ENCODE peak calls at places on chromosomes 7 and 10, in seven cellular contexts. S, Y, Z, C, V, K and R are unnamed samples. For H3K27me3, the result is how much of the 10 kb centered on the place peaks cover.

GRCh38 chr10:132631348-132631735 is 93.8 kb downstream of the INPP5A start:
- DNase-seq in Z (no peak), V (peak), Y (no peak), C (peak), K (no peak), S (no peak), R (peak)

GRCh38 chr10:131195116-131195515 is 116.4 kb downstream of the TCERG1L start:
- DNase-seq in C (no peak), Z (no peak), V (no peak), S (no peak), K (no peak), Y (no peak), R (no peak)

GRCh38 chr10:4947039-4947634 is 16.1 kb upstream of the AKR1C1 start:
- DNase-seq in S (no peak), Z (peak), V (no peak), K (no peak), Y (no peak), C (peak), R (no peak)

GRCh38 chr7:151844080-151844827 is 32.7 kb downstream of the PRKAG2 start:
- DNase-seq in S (peak), Y (no peak), V (no peak), K (no peak), Z (peak), C (peak), R (peak)

GRCh38 chr7:31922883-31923282 is 147.3 kb downstream of the PDE1C start:
- DNase-seq in V (no peak), K (no peak), S (no peak), Y (no peak), C (no peak), Z (no peak), R (no peak)

GRCh38 chr10:68871731-68872342 is 29.3 kb upstream of the DDX50 start:
- DNase-seq in Z (peak), K (no peak), S (peak), Y (no peak), V (no peak), C (peak), R (peak)

GRCh38 chr10:88682491-88682890 is 18.2 kb downstream of the LIPF start:
- DNase-seq in S (no peak), V (no peak), K (no peak), C (no peak), Z (no peak), Y (no peak), R (no peak)

GRCh38 chr7:70354409-70355169 is 756.3 kb downstream of the AUTS2 start:
- DNase-seq in S (no peak), V (no peak), K (no peak), Y (no peak), Z (no peak), C (no peak), R (peak)

GRCh38 chr7:151454932-151455530 is 15.1 kb upstream of the CRYGN start:
- DNase-seq in C (no peak), Y (no peak), Z (no peak), V (no peak), S (no peak), K (no peak), R (no peak)

GRCh38 chr10:27388761-27389399 is 115.2 kb upstream of the RAB18 start:
- DNase-seq in S (no peak), Y (no peak), C (no peak), V (no peak), Z (no peak), K (no peak), R (peak)

GRCh38 chr10:60480865-60481563 is 91.3 kb upstream of the ANK3 start:
- DNase-seq in C (peak), Z (peak), Y (peak), K (peak), V (peak), S (peak), R (peak)

GRCh38 chr7:140869430-140869829 is 55.3 kb downstream of the BRAF start:
- DNase-seq in K (no peak), S (no peak), Z (no peak), Y (no peak), C (no peak), V (no peak), R (no peak)

GRCh38 chr7:7681191-7681935 is 37.0 kb downstream of the RPA3 start:
- DNase-seq in S (peak), Z (peak), Y (peak), K (peak), C (peak), V (peak), R (peak)

GRCh38 chr10:119441921-119442757 is 100.4 kb downstream of the RGS10 start:
- DNase-seq in Y (no peak), V (no peak), Z (no peak), C (no peak), K (no peak), S (no peak), R (no peak)

GRCh38 chr7:142796001-142796500 is 25.3 kb downstream of the PRSS2 start:
- DNase-seq in K (no peak), C (no peak), Z (no peak), V (no peak), S (no peak), Y (no peak), R (no peak)

GRCh38 chr7:157519798-157520244 is 183.0 kb downstream of the DNAJB6 start:
- DNase-seq in V (no peak), S (no peak), K (no peak), Y (no peak), C (no peak), Z (no peak), R (no peak)

GRCh38 chr7:140062118-140062527 is 628 bp downstream of the PARP12 start:
- DNase-seq in C (peak), S (peak), Z (no peak), K (no peak), Y (no peak), V (peak), R (no peak)

GRCh38 chr7:149459540-149460433 is 1.1 kb downstream of the ZNF777 start:
- DNase-seq in C (peak), Z (no peak), V (no peak), Y (no peak), K (no peak), S (peak), R (no peak)

GRCh38 chr7:141193066-141193465 is 119.2 kb downstream of the TMEM178B start:
- DNase-seq in C (no peak), V (no peak), Z (no peak), K (no peak), Y (no peak), S (no peak), R (no peak)

GRCh38 chr10:131559450-131559911 is 248.0 kb upstream of the TCERG1L start:
- DNase-seq in K (no peak), Y (no peak), S (no peak), C (no peak), V (no peak), Z (no peak), R (no peak)

GRCh38 chr10:119357389-119358139 is 150.2 kb downstream of the GRK5 start:
- DNase-seq in S (no peak), C (peak), K (no peak), V (no peak), Y (no peak), Z (no peak), R (no peak)

GRCh38 chr7:157150825-157151412 is 12.2 kb downstream of the UBE3C start:
- DNase-seq in Y (no peak), V (peak), K (no peak), C (peak), Z (peak), S (peak), R (no peak)

GRCh38 chr10:52442576-52442975 is 128.5 kb downstream of the DKK1 start:
- DNase-seq in K (no peak), Y (no peak), Z (peak), S (no peak), V (no peak), C (peak), R (peak)

GRCh38 chr7:22445140-22445722 is 54.8 kb downstream of the STEAP1B start:
- DNase-seq in C (no peak), S (no peak), V (peak), Y (no peak), K (no peak), Z (peak), R (peak)

GRCh38 chr10:124685251-124685650 is 58.9 kb downstream of the FAM53B start:
- DNase-seq in S (no peak), K (no peak), Y (no peak), Z (no peak), V (no peak), C (peak), R (no peak)

GRCh38 chr10:31366703-31367102 is 47.7 kb downstream of the ZEB1 start:
- DNase-seq in Z (no peak), Y (no peak), K (no peak), C (no peak), S (no peak), V (no peak), R (no peak)

GRCh38 chr10:23877791-23878190 is 331.1 kb upstream of the KIAA1217 start:
- DNase-seq in S (no peak), V (no peak), Z (no peak), Y (no peak), K (no peak), C (no peak), R (no peak)
- TF ChIP-seq CTCF in S (no peak), V (no peak), Z (no peak), Y (no peak), K (no peak), C (no peak), R (no peak)

DNA sequence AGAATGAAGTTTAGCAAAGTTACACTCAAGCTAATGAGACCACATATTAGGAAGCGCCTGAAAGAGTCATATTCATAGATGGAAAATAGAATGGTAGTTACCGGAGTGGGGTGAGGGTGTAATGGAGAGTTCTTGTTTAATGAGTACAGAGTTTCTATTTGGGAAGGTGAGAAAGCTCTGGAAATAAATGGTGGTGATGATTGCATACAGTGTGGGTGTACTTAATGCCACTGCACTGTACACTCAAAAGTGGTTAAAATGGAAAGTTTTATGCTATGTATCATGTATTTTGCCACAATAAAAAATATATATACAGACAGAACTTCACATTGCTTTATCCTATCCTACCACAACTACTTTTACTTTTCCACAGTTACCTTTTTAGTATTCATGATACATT is 189.2 kb upstream of the SP4 start:
- DNase-seq in Z (no peak), V (no peak), Y (no peak), C (no peak), S (no peak), K (no peak), R (no peak)
- H3K27me3 ChIP-seq in Z (under half), V (under half), Y (under half), C (under half), S (under half), K (under half), R (under half)

GRCh38 chr7:1536768-1537630 is 6.5 kb downstream of the MAFK start:
- DNase-seq in S (peak), Y (peak), V (peak), C (peak), Z (peak), K (no peak), R (peak)

GRCh38 chr7:1540391-1541271 is 10.1 kb downstream of the MAFK start:
- DNase-seq in C (no peak), K (no peak), Z (no peak), Y (no peak), V (no peak), S (no peak), R (no peak)

GRCh38 chr7:1537631-1538412 is 7.3 kb downstream of the MAFK start:
- DNase-seq in S (peak), C (peak), K (no peak), V (peak), Y (no peak), Z (peak), R (peak)

GRCh38 chr7:1539346-1540321 is 9.1 kb downstream of the MAFK start:
- DNase-seq in C (peak), S (peak), K (no peak), V (peak), Z (peak), Y (no peak), R (no peak)

GRCh38 chr7:1538544-1539345 is 8.2 kb downstream of the MAFK start:
- DNase-seq in C (no peak), Z (no peak), K (no peak), S (peak), Y (no peak), V (peak), R (no peak)
- H3K4me3 ChIP-seq in C (peak), Z (peak), K (no peak), S (no peak), Y (no peak), V (no peak), R (no peak)

DNA sequence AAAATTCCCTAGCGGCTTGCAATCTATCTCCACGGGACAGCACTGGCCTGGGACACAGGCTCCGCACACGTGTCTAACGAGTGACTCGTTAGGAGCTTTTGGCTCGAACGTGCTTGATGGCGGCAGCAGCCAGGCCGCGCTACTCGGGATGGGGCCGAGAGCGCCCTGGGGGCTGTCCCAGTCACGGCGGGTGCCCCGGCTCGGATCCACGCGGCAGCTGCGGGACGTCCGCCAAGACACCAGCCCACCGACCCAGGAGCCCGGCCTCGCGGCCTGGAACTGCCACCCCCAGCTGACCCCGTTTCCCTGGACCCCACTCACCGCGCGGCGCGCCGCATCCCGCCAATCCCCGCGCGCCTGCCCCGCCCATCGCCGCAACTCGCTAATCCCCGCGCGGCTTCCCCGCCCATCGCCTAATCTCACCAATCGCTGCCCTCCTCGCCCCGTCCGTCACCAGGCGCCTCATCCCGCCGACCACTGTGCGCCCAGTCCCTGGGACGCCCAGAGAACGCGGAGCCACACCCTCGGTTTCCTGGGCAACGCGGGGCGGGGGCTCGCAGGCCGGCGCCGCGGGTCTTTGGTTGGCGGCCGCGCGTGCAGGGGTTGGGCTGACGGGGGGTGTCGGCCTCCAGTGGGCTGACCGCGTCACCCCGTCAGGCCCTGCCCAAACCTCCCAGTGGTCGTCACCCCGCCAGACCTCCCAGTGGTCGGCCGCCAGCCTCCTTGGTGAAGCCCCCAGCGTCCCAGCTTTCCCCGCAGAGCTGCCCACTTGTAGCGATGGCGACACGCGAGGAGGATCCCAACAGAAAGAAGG is at the start of gene POLD2:
- DNase-seq in Y (peak), K (peak), C (peak), Z (peak), V (peak), S (peak), R (peak)
- TF ChIP-seq CTCF in Y (no peak), K (peak), C (no peak), Z (no peak), V (no peak), S (no peak), R (no peak)

GRCh38 chr7:17084166-17084475 is 202.3 kb upstream of the AGR3 start:
- DNase-seq in Z (no peak), C (no peak), V (no peak), K (no peak), Y (no peak), S (no peak), R (no peak)
- H3K27me3 ChIP-seq in Z (under half), C (under half), V (under half), K (under half), Y (under half), S (under half), R (under half)

DNA sequence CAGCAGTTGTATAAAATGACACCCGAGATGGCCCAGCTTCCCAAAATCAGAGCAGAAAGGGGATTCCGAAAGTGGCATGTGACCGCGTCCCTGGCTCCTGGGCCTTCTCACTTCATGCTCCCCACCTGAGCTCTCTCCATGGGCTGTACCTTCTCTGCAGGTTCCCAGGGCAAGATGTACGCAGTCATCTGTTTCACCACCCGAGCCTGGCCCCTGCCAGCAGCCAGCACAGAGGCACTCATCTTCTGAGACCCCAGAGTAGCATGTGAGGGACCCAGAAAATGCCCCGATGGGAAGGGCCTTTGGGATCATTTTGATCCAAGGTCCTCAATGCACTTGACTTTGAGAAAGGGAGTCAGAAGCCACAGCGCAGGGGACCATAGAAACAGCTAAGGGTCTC is 213.9 kb downstream of the USP6NL start:
- DNase-seq in C (no peak), S (no peak), V (no peak), Z (no peak), Y (no peak), K (no peak), R (no peak)
- H3K4me3 ChIP-seq in C (no peak), S (no peak), V (no peak), Z (no peak), Y (no peak), K (no peak), R (no peak)

GRCh38 chr10:91088300-91089140 is 131.9 kb upstream of the PCGF5 start:
- DNase-seq in V (no peak), C (peak), Y (peak), K (no peak), S (no peak), Z (peak), R (peak)

GRCh38 chr10:91096263-91096662 is 124.2 kb upstream of the PCGF5 start:
- DNase-seq in V (no peak), C (no peak), Z (no peak), K (no peak), S (no peak), Y (no peak), R (no peak)

GRCh38 chr10:91091780-91092179 is 128.7 kb upstream of the PCGF5 start:
- DNase-seq in C (no peak), Y (no peak), K (no peak), S (no peak), V (no peak), Z (no peak), R (no peak)

GRCh38 chr10:91090761-91091529 is 129.5 kb upstream of the PCGF5 start:
- DNase-seq in K (no peak), Y (no peak), S (no peak), Z (no peak), V (no peak), C (peak), R (no peak)
- TF ChIP-seq CTCF in K (peak), Y (no peak), S (no peak), Z (peak), V (no peak), C (peak), R (no peak)